ENCODE peak calls at places on chromosomes 5 and 9, in ten cellular contexts. F is esophagus muscularis mucosa, B is AG04450, M is tibial artery, O is SK-N-SH, W is dorsolateral prefrontal cortex, R is hepatocyte, J is HCT116, L is Peyer's patch, P is uterus. Z is an unnamed sample.

GRCh38 chr9:79741381-79741780 is 169.6 kb downstream of the TLE4 start:
- DNase-seq in F (no peak), B (no peak), M (no peak), O (no peak), W (no peak), R (no peak), J (no peak), L (no peak), P (no peak), Z (no peak)

GRCh38 chr5:154755361-154756202 is at the start of gene LARP1:
- DNase-seq in F (no peak), B (no peak), M (peak), O (peak), W (peak), R (peak), J (no peak), L (peak), P (no peak), Z (peak)

GRCh38 chr9:116774421-116774820 is 87.3 kb downstream of the TRIM32 start:
- DNase-seq in F (no peak), B (no peak), M (no peak), O (no peak), W (no peak), R (no peak), J (no peak), L (no peak), P (no peak), Z (peak)

GRCh38 chr5:160039810-160040470 is 31.0 kb downstream of the TTC1 start:
- DNase-seq in F (no peak), B (no peak), M (no peak), O (no peak), W (no peak), R (peak), J (no peak), L (no peak), P (no peak), Z (no peak)

GRCh38 chr5:38465045-38465444 is 91.4 kb downstream of the LIFR start:
- DNase-seq in F (peak), B (no peak), M (no peak), O (no peak), W (no peak), R (no peak), J (no peak), L (no peak), P (no peak), Z (no peak)

GRCh38 chr9:115267788-115268187 is 149.8 kb upstream of the TNC start:
- DNase-seq in F (no peak), B (no peak), M (no peak), O (no peak), W (no peak), R (peak), J (no peak), L (no peak), P (no peak), Z (no peak)

GRCh38 chr5:139637438-139638089 is 10.6 kb upstream of the CXXC5 start:
- DNase-seq in F (peak), B (no peak), M (peak), O (peak), W (peak), R (peak), J (no peak), L (peak), P (peak), Z (peak)

GRCh38 chr5:143064661-143065060 is 294.5 kb downstream of the ARHGAP26 start:
- DNase-seq in F (no peak), B (no peak), M (no peak), O (no peak), W (no peak), R (no peak), J (no peak), L (no peak), P (no peak), Z (no peak)

GRCh38 chr9:79955300-79955699 is 383.5 kb downstream of the TLE4 start:
- DNase-seq in F (peak), B (no peak), M (no peak), O (no peak), W (no peak), R (no peak), J (no peak), L (no peak), P (no peak), Z (peak)

GRCh38 chr5:160930361-160930760 is 78.3 kb upstream of the ATP10B start:
- DNase-seq in F (no peak), B (no peak), M (no peak), O (no peak), W (no peak), R (peak), J (no peak), L (no peak), P (no peak), Z (no peak)

GRCh38 chr9:131733601-131734061 is 6.2 kb downstream of the RAPGEF1 start:
- DNase-seq in F (no peak), B (peak), M (peak), O (peak), W (no peak), R (peak), J (no peak), L (peak), P (no peak), Z (peak)

GRCh38 chr9:16721972-16722371 is 148.5 kb downstream of the BNC2 start:
- DNase-seq in F (no peak), B (no peak), M (peak), O (no peak), W (no peak), R (peak), J (no peak), L (no peak), P (peak), Z (no peak)

GRCh38 chr9:136024696-136025316 is 63.6 kb upstream of the UBAC1 start:
- DNase-seq in F (no peak), B (no peak), M (no peak), O (peak), W (no peak), R (no peak), J (no peak), L (no peak), P (peak), Z (no peak)

GRCh38 chr9:5509573-5509972 is 758 bp upstream of the PDCD1LG2 start:
- DNase-seq in F (no peak), B (peak), M (no peak), O (no peak), W (no peak), R (no peak), J (peak), L (no peak), P (no peak), Z (no peak)

GRCh38 chr5:9543266-9543925 is 2.5 kb downstream of the SEMA5A start:
- DNase-seq in F (no peak), B (no peak), M (no peak), O (no peak), W (no peak), R (no peak), J (no peak), L (no peak), P (no peak), Z (no peak)

GRCh38 chr5:77852068-77852513 is 76.0 kb upstream of the TBCA start:
- DNase-seq in F (peak), B (no peak), M (no peak), O (no peak), W (no peak), R (no peak), J (no peak), L (no peak), P (no peak), Z (no peak)

GRCh38 chr5:10557747-10558295 is 6.0 kb upstream of the ANKRD33B start:
- DNase-seq in F (no peak), B (no peak), M (no peak), O (no peak), W (no peak), R (peak), J (no peak), L (no peak), P (no peak), Z (no peak)

GRCh38 chr5:137126829-137127228 is 372.3 kb downstream of the SPOCK1 start:
- DNase-seq in F (no peak), B (no peak), M (no peak), O (no peak), W (no peak), R (no peak), J (no peak), L (no peak), P (no peak), Z (no peak)

GRCh38 chr5:57466544-57466943 is 16.1 kb downstream of the ACTBL2 start:
- DNase-seq in F (no peak), B (no peak), M (no peak), O (peak), W (no peak), R (no peak), J (no peak), L (no peak), P (no peak), Z (peak)

GRCh38 chr9:7360513-7360912 is 439.1 kb downstream of the DMAC1 start:
- DNase-seq in F (no peak), B (no peak), M (no peak), O (no peak), W (no peak), R (no peak), J (no peak), L (no peak), P (no peak), Z (no peak)
- H3K27ac ChIP-seq in F (no peak), B (no peak), M (no peak), O (no peak), W (no peak), R (no peak), J (no peak), L (no peak), P (no peak), Z (no peak)

GRCh38 chr9:107969727-107970126 is 480.2 kb upstream of the KLF4 start:
- DNase-seq in F (no peak), B (no peak), M (no peak), O (no peak), W (no peak), R (no peak), J (no peak), L (no peak), P (no peak), Z (no peak)
- H3K27ac ChIP-seq in F (no peak), B (no peak), M (no peak), O (no peak), W (no peak), R (no peak), J (no peak), L (no peak), P (no peak), Z (no peak)

DNA sequence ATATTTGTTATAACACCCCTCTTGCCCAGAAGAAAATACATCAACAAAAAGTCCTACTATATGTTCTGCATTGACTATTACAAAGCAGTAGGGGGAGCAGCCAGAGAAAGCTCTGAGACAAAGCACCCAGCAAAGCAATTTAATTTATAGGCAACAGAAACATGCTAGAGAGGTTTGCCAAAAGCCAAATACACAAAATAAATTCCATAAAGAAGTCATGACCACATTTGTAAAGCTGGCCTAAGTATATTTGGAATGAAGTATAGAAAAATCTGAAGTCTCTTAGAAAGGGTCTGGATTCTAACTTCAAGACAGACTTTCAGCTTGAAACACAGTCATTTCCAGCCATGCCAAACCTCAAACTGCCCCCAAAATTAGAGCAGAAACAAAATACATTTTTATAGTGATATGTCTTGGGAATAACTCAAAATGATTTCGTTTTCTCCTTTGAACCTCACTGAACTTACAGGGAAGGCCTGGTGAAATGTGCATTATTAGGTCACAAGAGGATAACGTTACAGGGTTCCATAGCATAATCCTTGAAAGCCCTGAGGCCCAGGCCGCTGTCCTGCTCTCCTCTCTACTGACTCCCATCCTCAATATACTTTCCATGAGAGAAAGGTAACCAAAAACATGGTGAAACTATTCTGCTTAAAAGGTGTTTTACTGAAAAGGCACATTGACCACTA is 451.8 kb downstream of the RAB3C start:
- DNase-seq in F (no peak), B (no peak), M (no peak), O (peak), W (no peak), R (peak), J (no peak), L (no peak), P (no peak), Z (peak)
- H3K27ac ChIP-seq in F (no peak), B (no peak), M (no peak), O (peak), W (no peak), R (peak), J (no peak), L (no peak), P (no peak), Z (no peak)

GRCh38 chr9:97848237-97848581 is 4.8 kb upstream of the FOXE1 start:
- DNase-seq in F (no peak), B (no peak), M (no peak), O (peak), W (no peak), R (no peak), J (no peak), L (no peak), P (no peak), Z (no peak)
- H3K27ac ChIP-seq in F (no peak), B (no peak), M (no peak), O (no peak), W (no peak), R (no peak), J (no peak), L (no peak), P (no peak), Z (no peak)

GRCh38 chr5:173907686-173908371 is 19.7 kb downstream of the CPEB4 start:
- DNase-seq in F (no peak), B (no peak), M (no peak), O (no peak), W (no peak), R (no peak), J (no peak), L (no peak), P (no peak), Z (no peak)

GRCh38 chr5:173911623-173912022 is 23.5 kb downstream of the CPEB4 start:
- DNase-seq in F (no peak), B (no peak), M (no peak), O (no peak), W (no peak), R (no peak), J (no peak), L (no peak), P (no peak), Z (no peak)

GRCh38 chr5:173910215-173910614 is 22.1 kb downstream of the CPEB4 start:
- DNase-seq in F (no peak), B (no peak), M (no peak), O (no peak), W (no peak), R (no peak), J (no peak), L (no peak), P (no peak), Z (no peak)

GRCh38 chr5:173907284-173907683 is 19.1 kb downstream of the CPEB4 start:
- DNase-seq in F (no peak), B (no peak), M (no peak), O (no peak), W (no peak), R (no peak), J (no peak), L (no peak), P (no peak), Z (no peak)

DNA sequence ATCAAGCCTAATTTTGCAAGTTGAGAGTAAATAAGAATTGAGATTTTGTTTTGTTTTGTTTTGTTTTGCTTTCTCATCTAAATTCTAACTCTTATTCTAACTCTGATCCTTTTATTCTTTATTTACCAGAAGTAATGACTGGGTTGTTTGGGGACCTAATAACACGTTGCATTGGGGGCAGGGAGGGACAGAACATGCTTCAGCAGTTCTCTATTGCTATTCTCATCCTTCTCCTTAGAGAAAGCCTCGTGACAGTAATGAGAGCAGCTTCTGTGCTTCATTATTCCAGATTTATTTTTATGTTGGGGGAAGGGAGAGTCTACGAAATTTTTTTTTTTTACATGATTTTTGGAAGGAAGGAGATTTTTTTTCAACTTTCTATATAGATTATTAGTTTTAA is 21.1 kb downstream of the CPEB4 start:
- DNase-seq in F (no peak), B (no peak), M (no peak), O (no peak), W (peak), R (no peak), J (no peak), L (no peak), P (no peak), Z (no peak)
- H3K27ac ChIP-seq in F (peak), B (no peak), M (no peak), O (no peak), W (peak), R (no peak), J (no peak), L (no peak), P (peak), Z (no peak)

GRCh38 chr9:126481862-126482261 is 131.9 kb upstream of the LMX1B start:
- DNase-seq in F (no peak), B (no peak), M (no peak), O (no peak), W (no peak), R (no peak), J (no peak), L (no peak), P (no peak), Z (no peak)

GRCh38 chr9:126478216-126478981 is 135.3 kb upstream of the LMX1B start:
- DNase-seq in F (no peak), B (no peak), M (no peak), O (no peak), W (no peak), R (no peak), J (no peak), L (no peak), P (no peak), Z (no peak)

GRCh38 chr9:126479515-126479914 is 134.2 kb upstream of the LMX1B start:
- DNase-seq in F (no peak), B (no peak), M (no peak), O (no peak), W (no peak), R (no peak), J (no peak), L (no peak), P (no peak), Z (no peak)

GRCh38 chr9:126482361-126483044 is 131.2 kb upstream of the LMX1B start:
- DNase-seq in F (no peak), B (no peak), M (peak), O (no peak), W (peak), R (peak), J (no peak), L (peak), P (no peak), Z (peak)

GRCh38 chr9:126480810-126481209 is 132.9 kb upstream of the LMX1B start:
- DNase-seq in F (no peak), B (no peak), M (no peak), O (no peak), W (no peak), R (no peak), J (no peak), L (no peak), P (no peak), Z (no peak)
- H3K27ac ChIP-seq in F (no peak), B (no peak), M (no peak), O (no peak), W (peak), R (no peak), J (no peak), L (no peak), P (no peak), Z (no peak)

DNA sequence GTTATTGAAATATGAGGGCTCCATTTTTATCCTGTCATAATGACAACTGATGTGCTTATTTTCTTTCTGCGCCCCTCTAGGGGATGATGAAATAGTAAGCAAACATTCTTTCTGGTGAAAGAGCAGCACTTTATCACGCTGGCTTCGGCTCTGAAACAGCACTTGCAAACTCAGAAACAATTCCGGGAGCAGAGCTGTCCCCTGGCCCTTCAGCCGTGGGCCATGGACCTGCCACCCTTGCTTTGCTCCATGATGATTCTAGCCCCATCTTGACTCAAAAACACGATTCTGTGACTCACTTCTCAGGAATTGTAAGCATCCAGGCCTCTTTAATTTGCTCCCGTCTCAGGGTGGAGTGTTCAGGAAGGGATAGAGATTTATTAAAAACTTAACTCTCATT is 431.7 kb downstream of the IRX1 start:
- DNase-seq in F (no peak), B (no peak), M (no peak), O (no peak), W (no peak), R (no peak), J (no peak), L (no peak), P (no peak), Z (no peak)
- H3K27ac ChIP-seq in F (no peak), B (no peak), M (no peak), O (no peak), W (no peak), R (no peak), J (no peak), L (no peak), P (no peak), Z (no peak)

DNA sequence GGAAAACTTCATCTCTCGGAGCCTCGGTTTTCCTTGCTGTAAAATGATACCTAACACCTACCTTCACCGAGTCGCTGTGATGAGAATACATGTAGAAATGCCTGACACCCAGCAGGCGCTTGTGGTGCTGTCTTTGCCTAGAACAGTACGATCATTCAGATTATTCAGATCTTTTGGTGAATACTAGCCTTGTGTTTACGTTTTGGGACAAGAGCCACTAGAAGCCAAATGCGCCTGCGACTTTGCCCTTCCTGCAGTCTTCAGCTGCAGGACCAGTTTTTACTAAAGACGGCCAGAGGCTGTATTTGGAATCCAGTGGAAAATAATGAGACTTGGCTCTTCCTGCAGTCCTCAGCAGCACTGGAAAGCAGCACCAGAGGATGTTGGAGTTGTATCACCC is 189.6 kb downstream of the TRIO start:
- DNase-seq in F (no peak), B (no peak), M (no peak), O (no peak), W (no peak), R (no peak), J (no peak), L (no peak), P (no peak), Z (no peak)
- H3K27ac ChIP-seq in F (no peak), B (no peak), M (no peak), O (no peak), W (peak), R (no peak), J (no peak), L (no peak), P (no peak), Z (no peak)

Z was measured in WERI-Rb-1.